ENCODE peak calls at places on chromosome 7, in five cellular contexts. D is GM23248; Q is effector CD4-positive, alpha-beta T cell; S is cardiac fibroblast; I is aorta. P is an unnamed sample.

GRCh38 chr7:7772385-7772784 is 54.0 kb upstream of the RPA3 start:
- DNase-seq in D (no peak), Q (no peak), S (no peak), I (no peak), P (no peak)

GRCh38 chr7:157844141-157844540 is 507.3 kb downstream of the DNAJB6 start:
- DNase-seq in D (no peak), Q (no peak), S (no peak), I (no peak), P (no peak)

GRCh38 chr7:111168182-111168581 is 77.3 kb downstream of the LRRN3 start:
- DNase-seq in D (peak), Q (no peak), S (peak), I (no peak), P (peak)

GRCh38 chr7:23486002-23486773 is 15.9 kb upstream of the IGF2BP3 start:
- DNase-seq in D (no peak), Q (no peak), S (no peak), I (no peak), P (no peak)

GRCh38 chr7:87370660-87371180 is 25.3 kb downstream of the CROT start:
- DNase-seq in D (peak), Q (no peak), S (peak), I (no peak), P (no peak)

GRCh38 chr7:138099813-138100212 is 23.6 kb downstream of the AKR1D1 start:
- DNase-seq in D (no peak), Q (no peak), S (no peak), I (no peak), P (no peak)

GRCh38 chr7:140625908-140626868 is 14.4 kb downstream of the DENND2A start:
- DNase-seq in D (peak), Q (no peak), S (peak), I (peak), P (peak)

GRCh38 chr7:36181668-36182067 is 28.6 kb downstream of the EEPD1 start:
- DNase-seq in D (no peak), Q (no peak), S (no peak), I (no peak), P (no peak)

GRCh38 chr7:22586806-22587180 is 86.8 kb upstream of the STEAP1B start:
- DNase-seq in D (peak), Q (no peak), S (peak), I (no peak), P (no peak)

GRCh38 chr7:132773527-132773956 is 197.3 kb upstream of the PLXNA4 start:
- DNase-seq in D (peak), Q (no peak), S (peak), I (no peak), P (peak)

GRCh38 chr7:47537716-47538640 is 43.9 kb downstream of the TNS3 start:
- DNase-seq in D (peak), Q (no peak), S (no peak), I (no peak), P (no peak)

GRCh38 chr7:106346678-106347217 is 62.0 kb upstream of the NAMPT start:
- DNase-seq in D (peak), Q (peak), S (peak), I (no peak), P (peak)

GRCh38 chr7:38374507-38374906 is 101.1 kb upstream of the TARP start:
- DNase-seq in D (peak), Q (peak), S (peak), I (no peak), P (peak)

GRCh38 chr7:16028103-16028502 is 341.6 kb upstream of the MEOX2 start:
- DNase-seq in D (peak), Q (no peak), S (peak), I (no peak), P (peak)

GRCh38 chr7:19557726-19558470 is 150.9 kb downstream of the POLR1F start:
- DNase-seq in D (peak), Q (no peak), S (no peak), I (no peak), P (no peak)

GRCh38 chr7:55534916-55535636 is 37.2 kb downstream of the VOPP1 start:
- DNase-seq in D (no peak), Q (no peak), S (no peak), I (no peak), P (no peak)

GRCh38 chr7:98762620-98763019 is 107.2 kb downstream of the TMEM130 start:
- DNase-seq in D (no peak), Q (no peak), S (no peak), I (no peak), P (no peak)

GRCh38 chr7:51927738-51928137 is 611.1 kb upstream of the COBL start:
- DNase-seq in D (no peak), Q (no peak), S (no peak), I (no peak), P (no peak)

GRCh38 chr7:92625617-92626016 is 35.4 kb upstream of the FAM133B start:
- DNase-seq in D (peak), Q (no peak), S (no peak), I (no peak), P (no peak)

GRCh38 chr7:81515009-81515408 is 254.8 kb downstream of the HGF start:
- DNase-seq in D (peak), Q (no peak), S (peak), I (no peak), P (peak)

GRCh38 chr7:42338231-42339222 is 101.5 kb upstream of the GLI3 start:
- DNase-seq in D (peak), Q (no peak), S (peak), I (no peak), P (peak)

GRCh38 chr7:42485171-42485838 is 248.3 kb upstream of the GLI3 start:
- DNase-seq in D (no peak), Q (no peak), S (no peak), I (no peak), P (no peak)

GRCh38 chr7:121480566-121481335 is 84.6 kb upstream of the FAM3C start:
- DNase-seq in D (no peak), Q (no peak), S (peak), I (no peak), P (no peak)